ENCODE peak calls at places on chromosomes 2 and 18, in six cellular contexts. One of them, this sample, is unnamed.

GRCh38 chr18:48875942-48876511 is 74.7 kb downstream of the SMAD7 start:
- DNase-seq in amygdala: no peak
- DNase-seq in M059J: peak; percentile 29
- DNase-seq in EL: no peak
- DNase-seq in activated CD8-positive, alpha-beta memory T cell treated with anti-CD3 and anti-CD28 coated beads, Interleukin-2, amount 10 ng/mL, durations not matched to agents 7 days and 5 days: no peak
- DNase-seq in H7: peak; percentile 79
- DNase-seq in this sample: no peak

GRCh38 chr2:13581471-13581870 is 864.7 kb downstream of the TRIB2 start:
- DNase-seq in amygdala: no peak
- DNase-seq in M059J: no peak
- DNase-seq in EL: no peak
- DNase-seq in activated CD8-positive, alpha-beta memory T cell treated with anti-CD3 and anti-CD28 coated beads, Interleukin-2, amount 10 ng/mL, durations not matched to agents 7 days and 5 days: no peak
- DNase-seq in H7: no peak
- DNase-seq in this sample: no peak

GRCh38 chr2:60317029-60317386 is 236.4 kb downstream of the BCL11A start:
- DNase-seq in amygdala: no peak
- DNase-seq in M059J: no peak
- DNase-seq in EL: no peak
- DNase-seq in activated CD8-positive, alpha-beta memory T cell treated with anti-CD3 and anti-CD28 coated beads, Interleukin-2, amount 10 ng/mL, durations not matched to agents 7 days and 5 days: no peak
- DNase-seq in H7: no peak
- DNase-seq in this sample: no peak

GRCh38 chr2:152847067-152847466 is 128.6 kb downstream of the ARL6IP6 start:
- DNase-seq in amygdala: no peak
- DNase-seq in M059J: peak; percentile 79
- DNase-seq in EL: peak; percentile 84
- DNase-seq in activated CD8-positive, alpha-beta memory T cell treated with anti-CD3 and anti-CD28 coated beads, Interleukin-2, amount 10 ng/mL, durations not matched to agents 7 days and 5 days: no peak
- DNase-seq in H7: no peak
- DNase-seq in this sample: peak; percentile 62

GRCh38 chr2:119369845-119370244 is 3.1 kb downstream of the DBI start:
- DNase-seq in amygdala: no peak
- DNase-seq in M059J: no peak
- DNase-seq in EL: no peak
- DNase-seq in activated CD8-positive, alpha-beta memory T cell treated with anti-CD3 and anti-CD28 coated beads, Interleukin-2, amount 10 ng/mL, durations not matched to agents 7 days and 5 days: no peak
- DNase-seq in H7: no peak
- DNase-seq in this sample: no peak

GRCh38 chr18:10376735-10377134 is 77.7 kb upstream of the APCDD1 start:
- DNase-seq in amygdala: no peak
- DNase-seq in M059J: peak; percentile 17
- DNase-seq in EL: no peak
- DNase-seq in activated CD8-positive, alpha-beta memory T cell treated with anti-CD3 and anti-CD28 coated beads, Interleukin-2, amount 10 ng/mL, durations not matched to agents 7 days and 5 days: no peak
- DNase-seq in H7: no peak
- DNase-seq in this sample: no peak

GRCh38 chr2:240506406-240507059 is 51.3 kb downstream of the ANKMY1 start:
- DNase-seq in amygdala: no peak
- DNase-seq in M059J: no peak
- DNase-seq in EL: no peak
- DNase-seq in activated CD8-positive, alpha-beta memory T cell treated with anti-CD3 and anti-CD28 coated beads, Interleukin-2, amount 10 ng/mL, durations not matched to agents 7 days and 5 days: no peak
- DNase-seq in H7: peak; percentile 51
- DNase-seq in this sample: no peak

GRCh38 chr2:223459328-223459939 is 142.7 kb downstream of the SCG2 start:
- DNase-seq in amygdala: no peak
- DNase-seq in M059J: peak; percentile 30
- DNase-seq in EL: peak; percentile 39
- DNase-seq in activated CD8-positive, alpha-beta memory T cell treated with anti-CD3 and anti-CD28 coated beads, Interleukin-2, amount 10 ng/mL, durations not matched to agents 7 days and 5 days: no peak
- DNase-seq in H7: no peak
- DNase-seq in this sample: peak; percentile 47

GRCh38 chr2:231337807-231338759 is 57.4 kb upstream of the B3GNT7 start:
- DNase-seq in amygdala: no peak
- DNase-seq in M059J: no peak
- DNase-seq in EL: no peak
- DNase-seq in activated CD8-positive, alpha-beta memory T cell treated with anti-CD3 and anti-CD28 coated beads, Interleukin-2, amount 10 ng/mL, durations not matched to agents 7 days and 5 days: no peak
- DNase-seq in H7: no peak
- DNase-seq in this sample: no peak

GRCh38 chr18:63132819-63133200 is 186.8 kb downstream of the BCL2 start:
- DNase-seq in amygdala: no peak
- DNase-seq in M059J: no peak
- DNase-seq in EL: no peak
- DNase-seq in activated CD8-positive, alpha-beta memory T cell treated with anti-CD3 and anti-CD28 coated beads, Interleukin-2, amount 10 ng/mL, durations not matched to agents 7 days and 5 days: no peak
- DNase-seq in H7: no peak
- DNase-seq in this sample: no peak

GRCh38 chr2:207594731-207595130 is 30.5 kb downstream of the METTL21A start:
- DNase-seq in amygdala: no peak
- DNase-seq in M059J: no peak
- DNase-seq in EL: no peak
- DNase-seq in activated CD8-positive, alpha-beta memory T cell treated with anti-CD3 and anti-CD28 coated beads, Interleukin-2, amount 10 ng/mL, durations not matched to agents 7 days and 5 days: no peak
- DNase-seq in H7: no peak
- DNase-seq in this sample: no peak

GRCh38 chr2:15941970-15942710 is 1.8 kb downstream of the MYCN start:
- DNase-seq in amygdala: no peak
- DNase-seq in M059J: no peak
- DNase-seq in EL: no peak
- DNase-seq in activated CD8-positive, alpha-beta memory T cell treated with anti-CD3 and anti-CD28 coated beads, Interleukin-2, amount 10 ng/mL, durations not matched to agents 7 days and 5 days: no peak
- DNase-seq in H7: peak; percentile 79
- DNase-seq in this sample: no peak

GRCh38 chr2:169026056-169026455 is 5.1 kb downstream of the ABCB11 start:
- DNase-seq in amygdala: no peak
- DNase-seq in M059J: no peak
- DNase-seq in EL: no peak
- DNase-seq in activated CD8-positive, alpha-beta memory T cell treated with anti-CD3 and anti-CD28 coated beads, Interleukin-2, amount 10 ng/mL, durations not matched to agents 7 days and 5 days: no peak
- DNase-seq in H7: no peak
- DNase-seq in this sample: no peak

GRCh38 chr2:59312967-59313943 is 1072.1 kb upstream of the FANCL start:
- DNase-seq in amygdala: no peak
- DNase-seq in M059J: no peak
- DNase-seq in EL: no peak
- DNase-seq in activated CD8-positive, alpha-beta memory T cell treated with anti-CD3 and anti-CD28 coated beads, Interleukin-2, amount 10 ng/mL, durations not matched to agents 7 days and 5 days: no peak
- DNase-seq in H7: peak; percentile 1
- DNase-seq in this sample: no peak

GRCh38 chr2:191152841-191153240 is 2.0 kb upstream of the STAT4 start:
- DNase-seq in amygdala: no peak
- DNase-seq in M059J: peak; percentile 32
- DNase-seq in EL: peak; percentile 79
- DNase-seq in activated CD8-positive, alpha-beta memory T cell treated with anti-CD3 and anti-CD28 coated beads, Interleukin-2, amount 10 ng/mL, durations not matched to agents 7 days and 5 days: peak; percentile 70
- DNase-seq in H7: no peak
- DNase-seq in this sample: peak; percentile 48

GRCh38 chr2:118661184-118661583 is 186.3 kb downstream of the EN1 start:
- DNase-seq in amygdala: no peak
- DNase-seq in M059J: no peak
- DNase-seq in EL: no peak
- DNase-seq in activated CD8-positive, alpha-beta memory T cell treated with anti-CD3 and anti-CD28 coated beads, Interleukin-2, amount 10 ng/mL, durations not matched to agents 7 days and 5 days: no peak
- DNase-seq in H7: no peak
- DNase-seq in this sample: no peak

GRCh38 chr2:215900865-215901264 is 112.5 kb downstream of the MREG start:
- DNase-seq in amygdala: no peak
- DNase-seq in M059J: no peak
- DNase-seq in EL: no peak
- DNase-seq in activated CD8-positive, alpha-beta memory T cell treated with anti-CD3 and anti-CD28 coated beads, Interleukin-2, amount 10 ng/mL, durations not matched to agents 7 days and 5 days: no peak
- DNase-seq in H7: no peak
- DNase-seq in this sample: no peak

GRCh38 chr2:216930716-216931115 is 70.9 kb upstream of the TNP1 start:
- DNase-seq in amygdala: no peak
- DNase-seq in M059J: no peak
- DNase-seq in EL: no peak
- DNase-seq in activated CD8-positive, alpha-beta memory T cell treated with anti-CD3 and anti-CD28 coated beads, Interleukin-2, amount 10 ng/mL, durations not matched to agents 7 days and 5 days: no peak
- DNase-seq in H7: no peak
- DNase-seq in this sample: no peak

GRCh38 chr18:22470511-22471181 is 52.9 kb upstream of the CTAGE1 start:
- DNase-seq in amygdala: no peak
- DNase-seq in M059J: peak; percentile 80
- DNase-seq in EL: peak; percentile 33
- DNase-seq in activated CD8-positive, alpha-beta memory T cell treated with anti-CD3 and anti-CD28 coated beads, Interleukin-2, amount 10 ng/mL, durations not matched to agents 7 days and 5 days: no peak
- DNase-seq in H7: no peak
- DNase-seq in this sample: no peak

GRCh38 chr18:2223394-2223793 is 347.9 kb downstream of the METTL4 start:
- DNase-seq in amygdala: no peak
- DNase-seq in M059J: no peak
- DNase-seq in EL: peak; percentile 9
- DNase-seq in activated CD8-positive, alpha-beta memory T cell treated with anti-CD3 and anti-CD28 coated beads, Interleukin-2, amount 10 ng/mL, durations not matched to agents 7 days and 5 days: no peak
- DNase-seq in H7: no peak
- DNase-seq in this sample: peak; percentile 20

GRCh38 chr18:49691177-49691608 is 122.1 kb downstream of the ACAA2 start:
- DNase-seq in amygdala: no peak
- DNase-seq in M059J: peak; percentile 96
- DNase-seq in EL: peak; percentile 90
- DNase-seq in activated CD8-positive, alpha-beta memory T cell treated with anti-CD3 and anti-CD28 coated beads, Interleukin-2, amount 10 ng/mL, durations not matched to agents 7 days and 5 days: no peak
- DNase-seq in H7: no peak
- DNase-seq in this sample: peak; percentile 86

GRCh38 chr2:2269426-2269825 is 61.6 kb downstream of the MYT1L start:
- DNase-seq in amygdala: no peak
- DNase-seq in M059J: no peak
- DNase-seq in EL: no peak
- DNase-seq in activated CD8-positive, alpha-beta memory T cell treated with anti-CD3 and anti-CD28 coated beads, Interleukin-2, amount 10 ng/mL, durations not matched to agents 7 days and 5 days: no peak
- DNase-seq in H7: no peak
- DNase-seq in this sample: no peak

GRCh38 chr2:19865151-19865550 is 36.6 kb downstream of the TTC32 start:
- DNase-seq in amygdala: no peak
- DNase-seq in M059J: peak; percentile 12
- DNase-seq in EL: no peak
- DNase-seq in activated CD8-positive, alpha-beta memory T cell treated with anti-CD3 and anti-CD28 coated beads, Interleukin-2, amount 10 ng/mL, durations not matched to agents 7 days and 5 days: no peak
- DNase-seq in H7: no peak
- DNase-seq in this sample: no peak

GRCh38 chr18:61926532-61926931 is 33.7 kb upstream of the RNF152 start:
- DNase-seq in amygdala: no peak
- DNase-seq in M059J: no peak
- DNase-seq in EL: no peak
- DNase-seq in activated CD8-positive, alpha-beta memory T cell treated with anti-CD3 and anti-CD28 coated beads, Interleukin-2, amount 10 ng/mL, durations not matched to agents 7 days and 5 days: peak; percentile 70
- DNase-seq in H7: no peak
- DNase-seq in this sample: no peak

GRCh38 chr2:98908909-98909308 is 27.1 kb downstream of the CRACDL start:
- DNase-seq in amygdala: no peak
- DNase-seq in M059J: no peak
- DNase-seq in EL: peak; percentile 10
- DNase-seq in activated CD8-positive, alpha-beta memory T cell treated with anti-CD3 and anti-CD28 coated beads, Interleukin-2, amount 10 ng/mL, durations not matched to agents 7 days and 5 days: peak; percentile 42
- DNase-seq in H7: no peak
- DNase-seq in this sample: peak; percentile 46

GRCh38 chr2:187263675-187264580 is 184.1 kb downstream of the CALCRL start:
- DNase-seq in amygdala: no peak
- DNase-seq in M059J: no peak
- DNase-seq in EL: no peak
- DNase-seq in activated CD8-positive, alpha-beta memory T cell treated with anti-CD3 and anti-CD28 coated beads, Interleukin-2, amount 10 ng/mL, durations not matched to agents 7 days and 5 days: no peak
- DNase-seq in H7: no peak
- DNase-seq in this sample: no peak

GRCh38 chr2:8656160-8656641 is 25.7 kb upstream of the ID2 start:
- DNase-seq in amygdala: no peak
- DNase-seq in M059J: peak; percentile 9
- DNase-seq in EL: peak; percentile 21
- DNase-seq in activated CD8-positive, alpha-beta memory T cell treated with anti-CD3 and anti-CD28 coated beads, Interleukin-2, amount 10 ng/mL, durations not matched to agents 7 days and 5 days: no peak
- DNase-seq in H7: no peak
- DNase-seq in this sample: peak; percentile 50

GRCh38 chr2:202378001-202378400 is 1.9 kb downstream of the BMPR2 start:
- DNase-seq in amygdala: no peak
- DNase-seq in M059J: peak; percentile 19
- DNase-seq in EL: no peak
- DNase-seq in activated CD8-positive, alpha-beta memory T cell treated with anti-CD3 and anti-CD28 coated beads, Interleukin-2, amount 10 ng/mL, durations not matched to agents 7 days and 5 days: no peak
- DNase-seq in H7: no peak
- DNase-seq in this sample: no peak

GRCh38 chr2:97660775-97661417 is 2.9 kb downstream of the ACTR1B start:
- DNase-seq in amygdala: no peak
- DNase-seq in M059J: no peak
- DNase-seq in EL: peak; percentile 32
- DNase-seq in activated CD8-positive, alpha-beta memory T cell treated with anti-CD3 and anti-CD28 coated beads, Interleukin-2, amount 10 ng/mL, durations not matched to agents 7 days and 5 days: no peak
- DNase-seq in H7: no peak
- DNase-seq in this sample: peak; percentile 56

GRCh38 chr2:229996320-229996719 is 72.4 kb downstream of the SLC16A14 start:
- DNase-seq in amygdala: no peak
- DNase-seq in M059J: no peak
- DNase-seq in EL: peak; percentile 63
- DNase-seq in activated CD8-positive, alpha-beta memory T cell treated with anti-CD3 and anti-CD28 coated beads, Interleukin-2, amount 10 ng/mL, durations not matched to agents 7 days and 5 days: no peak
- DNase-seq in H7: no peak
- DNase-seq in this sample: no peak

GRCh38 chr2:16507655-16508054 is 158.0 kb downstream of the CYRIA start:
- DNase-seq in amygdala: no peak
- DNase-seq in M059J: no peak
- DNase-seq in EL: no peak
- DNase-seq in activated CD8-positive, alpha-beta memory T cell treated with anti-CD3 and anti-CD28 coated beads, Interleukin-2, amount 10 ng/mL, durations not matched to agents 7 days and 5 days: no peak
- DNase-seq in H7: peak; percentile 56
- DNase-seq in this sample: no peak

GRCh38 chr2:120879401-120880295 is 144.0 kb downstream of the GLI2 start:
- DNase-seq in amygdala: no peak
- DNase-seq in M059J: peak; percentile 70
- DNase-seq in EL: no peak
- DNase-seq in activated CD8-positive, alpha-beta memory T cell treated with anti-CD3 and anti-CD28 coated beads, Interleukin-2, amount 10 ng/mL, durations not matched to agents 7 days and 5 days: no peak
- DNase-seq in H7: peak; percentile 81
- DNase-seq in this sample: no peak

GRCh38 chr2:112891333-112891950 is 19.5 kb upstream of the IL37 start:
- DNase-seq in amygdala: no peak
- DNase-seq in M059J: peak; percentile 46
- DNase-seq in EL: no peak
- DNase-seq in activated CD8-positive, alpha-beta memory T cell treated with anti-CD3 and anti-CD28 coated beads, Interleukin-2, amount 10 ng/mL, durations not matched to agents 7 days and 5 days: no peak
- DNase-seq in H7: no peak
- DNase-seq in this sample: no peak

This sample was measured in LHCN-M2.